ENCODE peak calls at places on chromosome 17, in four cellular contexts. One of them, this sample, is unnamed. For H3K4me1, the result is how much of the 10 kb centered on the place peaks cover.

GRCh38 chr17:731943-732787 is at the start of gene TLCD3A:
- DNase-seq in H1: no peak
- DNase-seq in heart left ventricle: peak
- DNase-seq in pancreas: peak
- DNase-seq in this sample: peak

GRCh38 chr17:29143894-29144293 is 36.3 kb downstream of the MYO18A start:
- DNase-seq in heart left ventricle: no peak
- DNase-seq in pancreas: no peak
- DNase-seq in H1: no peak
- DNase-seq in this sample: no peak

GRCh38 chr17:34254651-34255380 is at the start of gene CCL2:
- DNase-seq in heart left ventricle: peak
- DNase-seq in H1: peak
- DNase-seq in pancreas: no peak
- DNase-seq in this sample: peak

GRCh38 chr17:63140255-63140654 is 174.2 kb downstream of the TANC2 start:
- DNase-seq in heart left ventricle: no peak
- DNase-seq in pancreas: no peak
- DNase-seq in H1: no peak
- DNase-seq in this sample: no peak

GRCh38 chr17:78130439-78131101 is at the start of gene TMC8:
- DNase-seq in heart left ventricle: peak
- DNase-seq in H1: no peak
- DNase-seq in pancreas: no peak
- DNase-seq in this sample: peak

GRCh38 chr17:64687959-64688358 is 25.9 kb upstream of the SMURF2 start:
- DNase-seq in pancreas: no peak
- DNase-seq in heart left ventricle: no peak
- DNase-seq in H1: no peak
- DNase-seq in this sample: no peak

GRCh38 chr17:19757536-19758180 is 9.6 kb upstream of the ALDH3A1 start:
- DNase-seq in heart left ventricle: no peak
- DNase-seq in H1: no peak
- DNase-seq in pancreas: no peak
- DNase-seq in this sample: no peak

GRCh38 chr17:42403150-42403549 is 14.9 kb upstream of the STAT3 start:
- DNase-seq in pancreas: no peak
- DNase-seq in H1: no peak
- DNase-seq in heart left ventricle: no peak
- DNase-seq in this sample: no peak

GRCh38 chr17:1928976-1929375 is 96.2 kb downstream of the RTN4RL1 start:
- DNase-seq in pancreas: no peak
- DNase-seq in heart left ventricle: peak
- DNase-seq in H1: no peak
- DNase-seq in this sample: no peak

GRCh38 chr17:16911141-16911937 is 60.6 kb downstream of the TNFRSF13B start:
- DNase-seq in pancreas: no peak
- DNase-seq in heart left ventricle: no peak
- DNase-seq in H1: no peak
- DNase-seq in this sample: no peak

GRCh38 chr17:65990593-65990992 is 201.3 kb downstream of the CEP112 start:
- DNase-seq in heart left ventricle: peak
- DNase-seq in pancreas: no peak
- DNase-seq in H1: no peak
- DNase-seq in this sample: no peak

GRCh38 chr17:65225061-65225460 is 87.9 kb downstream of the RGS9 start:
- DNase-seq in heart left ventricle: no peak
- DNase-seq in H1: no peak
- DNase-seq in pancreas: no peak
- DNase-seq in this sample: no peak

GRCh38 chr17:48579738-48580543 is 1.8 kb upstream of the HOXB4 start:
- DNase-seq in heart left ventricle: no peak
- DNase-seq in H1: no peak
- DNase-seq in pancreas: no peak
- DNase-seq in this sample: no peak

GRCh38 chr17:282912-283882 is 69.4 kb downstream of the RPH3AL start:
- DNase-seq in pancreas: no peak
- DNase-seq in heart left ventricle: peak
- DNase-seq in H1: no peak
- DNase-seq in this sample: no peak

GRCh38 chr17:36812762-36813161 is 124.5 kb upstream of the LHX1 start:
- DNase-seq in H1: no peak
- DNase-seq in heart left ventricle: no peak
- DNase-seq in pancreas: no peak
- DNase-seq in this sample: no peak

GRCh38 chr17:73534575-73534940 is 109.7 kb downstream of the SDK2 start:
- DNase-seq in heart left ventricle: no peak
- DNase-seq in H1: no peak
- DNase-seq in pancreas: no peak
- DNase-seq in this sample: no peak

GRCh38 chr17:2822358-2822757 is 26.1 kb downstream of the RAP1GAP2 start:
- DNase-seq in pancreas: no peak
- DNase-seq in heart left ventricle: no peak
- DNase-seq in H1: no peak
- DNase-seq in this sample: no peak

GRCh38 chr17:48241131-48241591 is 133.6 kb downstream of the SNX11 start:
- DNase-seq in H1: no peak
- DNase-seq in heart left ventricle: peak
- DNase-seq in pancreas: no peak
- DNase-seq in this sample: peak

GRCh38 chr17:39666601-39667261 is 1.5 kb upstream of the PNMT start:
- DNase-seq in pancreas: no peak
- DNase-seq in heart left ventricle: peak
- DNase-seq in H1: no peak
- DNase-seq in this sample: no peak

GRCh38 chr17:63919311-63919723 is 678 bp upstream of the GH1 start:
- DNase-seq in H1: no peak
- DNase-seq in heart left ventricle: peak
- DNase-seq in pancreas: peak
- DNase-seq in this sample: peak

GRCh38 chr17:75876190-75876937 is 2.0 kb downstream of the TRIM47 start:
- DNase-seq in H1: no peak
- DNase-seq in heart left ventricle: peak
- DNase-seq in pancreas: peak
- DNase-seq in this sample: peak

GRCh38 chr17:76641501-76641900 is 2.1 kb downstream of the ST6GALNAC1 start:
- DNase-seq in H1: no peak
- DNase-seq in pancreas: no peak
- DNase-seq in heart left ventricle: no peak
- DNase-seq in this sample: no peak

GRCh38 chr17:45283711-45284110 is 21.8 kb upstream of the SPATA32 start:
- DNase-seq in heart left ventricle: no peak
- DNase-seq in pancreas: no peak
- DNase-seq in H1: no peak
- DNase-seq in this sample: no peak
- H3K4me1 ChIP-seq in heart left ventricle: under half
- H3K4me1 ChIP-seq in pancreas: under half
- H3K4me1 ChIP-seq in H1: under half
- H3K4me1 ChIP-seq in this sample: under half

GRCh38 chr17:55122114-55122513 is 142.6 kb upstream of the HLF start:
- DNase-seq in pancreas: no peak
- DNase-seq in heart left ventricle: no peak
- DNase-seq in H1: no peak
- DNase-seq in this sample: no peak

GRCh38 chr17:55120651-55121050 is 144.1 kb upstream of the HLF start:
- DNase-seq in H1: no peak
- DNase-seq in pancreas: no peak
- DNase-seq in heart left ventricle: no peak
- DNase-seq in this sample: no peak

GRCh38 chr17:55124730-55125129 is 140.0 kb upstream of the HLF start:
- DNase-seq in pancreas: no peak
- DNase-seq in heart left ventricle: no peak
- DNase-seq in H1: no peak
- DNase-seq in this sample: no peak

GRCh38 chr17:55117063-55117611 is 147.6 kb upstream of the HLF start:
- DNase-seq in H1: no peak
- DNase-seq in pancreas: no peak
- DNase-seq in heart left ventricle: no peak
- DNase-seq in this sample: no peak

DNA sequence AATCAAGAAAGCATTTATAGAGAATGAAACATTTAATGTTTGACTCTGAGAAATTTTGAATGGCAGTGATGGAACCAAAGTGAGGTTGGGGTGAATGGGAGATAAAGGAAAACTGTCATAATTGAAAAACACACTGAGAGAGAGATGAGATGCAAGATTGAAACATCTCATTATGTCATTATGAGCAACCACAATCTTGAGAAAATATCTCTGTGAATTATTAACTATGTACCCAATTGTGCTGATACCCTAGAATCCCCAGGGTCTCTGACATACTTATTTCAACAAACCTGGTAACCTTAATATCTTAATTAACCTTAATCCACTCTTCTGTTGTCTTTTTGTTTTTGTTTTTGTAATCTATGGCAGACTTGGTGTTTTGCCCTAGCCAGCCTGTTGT is 143.5 kb upstream of the HLF start:
- DNase-seq in H1: no peak
- DNase-seq in heart left ventricle: no peak
- DNase-seq in pancreas: no peak
- DNase-seq in this sample: no peak
- H3K4me3 ChIP-seq in H1: no peak
- H3K4me3 ChIP-seq in heart left ventricle: no peak
- H3K4me3 ChIP-seq in pancreas: no peak
- H3K4me3 ChIP-seq in this sample: no peak

DNA sequence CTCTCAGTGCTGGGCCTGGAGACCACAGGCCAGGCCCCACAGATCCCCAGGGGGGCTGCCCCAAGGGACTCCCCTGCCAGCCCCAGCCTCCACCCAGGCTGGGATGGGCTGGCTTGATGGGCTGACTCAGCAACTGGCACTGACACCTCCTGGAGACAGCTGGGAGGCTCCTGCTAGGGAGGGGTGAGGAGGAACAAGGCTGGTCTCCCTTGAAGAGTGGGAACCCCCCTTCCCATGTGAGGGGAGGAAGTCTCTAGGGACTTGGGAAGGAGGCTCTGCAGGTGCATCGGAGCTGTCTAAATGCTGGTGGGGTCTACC is 10.4 kb downstream of the NHERF1 start:
- DNase-seq in heart left ventricle: no peak
- DNase-seq in pancreas: no peak
- DNase-seq in H1: no peak
- DNase-seq in this sample: no peak
- H3K4me1 ChIP-seq in heart left ventricle: under half
- H3K4me1 ChIP-seq in pancreas: under half
- H3K4me1 ChIP-seq in H1: under half
- H3K4me1 ChIP-seq in this sample: half or more

GRCh38 chr17:58325289-58325726 is 3.3 kb downstream of the TSPOAP1 start:
- DNase-seq in heart left ventricle: no peak
- DNase-seq in H1: no peak
- DNase-seq in pancreas: no peak
- DNase-seq in this sample: no peak
- H3K4me3 ChIP-seq in heart left ventricle: no peak
- H3K4me3 ChIP-seq in H1: peak
- H3K4me3 ChIP-seq in pancreas: no peak
- H3K4me3 ChIP-seq in this sample: peak

DNA sequence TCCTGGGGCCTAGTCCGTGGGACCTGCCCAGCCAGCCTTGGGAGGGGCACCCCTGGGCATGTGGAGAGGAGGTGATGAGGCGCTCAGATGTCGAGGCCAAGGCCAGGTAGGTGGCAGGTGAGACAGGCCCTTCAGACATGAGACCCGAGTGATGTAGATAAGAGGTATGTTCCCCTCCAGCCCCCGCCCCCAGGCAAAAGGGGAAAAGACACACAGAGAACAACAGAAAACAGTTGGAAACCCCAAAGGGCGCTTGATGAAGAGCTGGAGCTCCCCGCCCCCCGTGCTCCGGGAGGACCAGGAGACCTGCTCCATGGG is 95.4 kb upstream of the CBX4 start:
- DNase-seq in heart left ventricle: no peak
- DNase-seq in pancreas: peak
- DNase-seq in H1: no peak
- DNase-seq in this sample: peak
- H3K4me1 ChIP-seq in heart left ventricle: under half
- H3K4me1 ChIP-seq in pancreas: under half
- H3K4me1 ChIP-seq in H1: under half
- H3K4me1 ChIP-seq in this sample: under half

GRCh38 chr17:81865733-81866439 is 5.3 kb downstream of the ARHGDIA start:
- DNase-seq in H1: no peak
- DNase-seq in heart left ventricle: no peak
- DNase-seq in pancreas: peak
- DNase-seq in this sample: no peak

GRCh38 chr17:81865358-81865732 is 5.0 kb upstream of the P4HB start:
- DNase-seq in H1: no peak
- DNase-seq in pancreas: no peak
- DNase-seq in heart left ventricle: no peak
- DNase-seq in this sample: no peak

GRCh38 chr17:81867123-81867951 is 3.8 kb downstream of the ARHGDIA start:
- DNase-seq in pancreas: peak
- DNase-seq in H1: no peak
- DNase-seq in heart left ventricle: no peak
- DNase-seq in this sample: no peak

GRCh38 chr17:81867952-81868673 is 3.0 kb downstream of the ARHGDIA start:
- DNase-seq in pancreas: peak
- DNase-seq in H1: no peak
- DNase-seq in heart left ventricle: no peak
- DNase-seq in this sample: no peak

GRCh38 chr17:81866440-81867122 is 4.6 kb downstream of the ARHGDIA start:
- DNase-seq in pancreas: peak
- DNase-seq in heart left ventricle: no peak
- DNase-seq in H1: no peak
- DNase-seq in this sample: no peak
- H3K4me3 ChIP-seq in pancreas: no peak
- H3K4me3 ChIP-seq in heart left ventricle: no peak
- H3K4me3 ChIP-seq in H1: no peak
- H3K4me3 ChIP-seq in this sample: no peak

GRCh38 chr17:3887394-3887793 is 5.5 kb downstream of the CAMKK1 start:
- DNase-seq in H1: no peak
- DNase-seq in pancreas: no peak
- DNase-seq in heart left ventricle: no peak
- DNase-seq in this sample: no peak
- H3K4me1 ChIP-seq in H1: under half
- H3K4me1 ChIP-seq in pancreas: under half
- H3K4me1 ChIP-seq in heart left ventricle: half or more
- H3K4me1 ChIP-seq in this sample: under half